ENCODE peak calls at places on chromosomes 11 and 22, in eight cellular contexts. F is stimulated activated CD4-positive, alpha-beta T cell treated with anti-CD3 and anti-CD28 coated beads, Interleukin-2, amount 100 ng/mL, for 48 hours; A is pancreas; V is activated CD8-positive, alpha-beta T cell treated with anti-CD3 and anti-CD28 coated beads for 36 hours; D is GM23248; S is frontal cortex; P is CD4-positive, CD25-positive, alpha-beta regulatory T cell; K is RKO. W is an unnamed sample.
A peak's percentile ranks its signal among the peaks of the same experiment; 100 is the strongest.

GRCh38 chr11:35036642-35037041 is 102.3 kb upstream of the CD44 start:
- DNase-seq in P (no peak), A (no peak), F (no peak), S (no peak), V (peak; percentile 53), D (no peak), K (no peak), W (no peak)

GRCh38 chr11:117831661-117832415 is 7.3 kb upstream of the FXYD2 start:
- DNase-seq in D (no peak), S (no peak), K (no peak), F (no peak), P (no peak), A (no peak), V (no peak), W (peak; percentile 8)

GRCh38 chr11:38191101-38191500 is 1593.1 kb upstream of the RAG2 start:
- DNase-seq in A (no peak), S (no peak), F (no peak), D (no peak), P (no peak), K (no peak), V (no peak), W (no peak)

GRCh38 chr22:49881856-49882255 is 28.2 kb downstream of the ZBED4 start:
- DNase-seq in F (no peak), S (no peak), K (no peak), V (no peak), P (no peak), A (no peak), D (no peak), W (no peak)

GRCh38 chr11:14270690-14271542 is 88.1 kb downstream of the RRAS2 start:
- DNase-seq in P (no peak), V (peak; percentile 54), F (no peak), K (no peak), A (no peak), S (peak; percentile 41), D (no peak), W (peak; percentile 37)

GRCh38 chr11:68867067-68867466 is 25.4 kb upstream of the CPT1A start:
- DNase-seq in P (no peak), D (no peak), V (no peak), A (no peak), K (no peak), F (no peak), S (no peak), W (no peak)

GRCh38 chr11:57638005-57638760 is 11.5 kb downstream of the YPEL4 start:
- DNase-seq in K (no peak), V (peak; percentile 22), P (no peak), F (no peak), D (peak; percentile 92), S (peak; percentile 88), A (peak; percentile 51), W (peak; percentile 92)

GRCh38 chr22:40128989-40129388 is 48.7 kb upstream of the TNRC6B start:
- DNase-seq in S (no peak), D (no peak), V (peak; percentile 75), A (no peak), P (no peak), K (no peak), F (no peak), W (no peak)

GRCh38 chr22:32465661-32466060 is 1.4 kb upstream of the BPIFC start:
- DNase-seq in P (no peak), F (no peak), K (no peak), D (no peak), V (no peak), A (no peak), S (no peak), W (no peak)

GRCh38 chr11:125645871-125646270 is 20.9 kb downstream of the CHEK1 start:
- DNase-seq in F (no peak), A (no peak), K (no peak), S (no peak), D (no peak), P (no peak), V (no peak), W (no peak)

GRCh38 chr11:109077340-109077927 is 344.6 kb upstream of the C11orf87 start:
- DNase-seq in P (no peak), S (no peak), K (no peak), F (no peak), A (no peak), V (no peak), D (no peak), W (no peak)

GRCh38 chr11:111441443-111441842 is 62.4 kb upstream of the POU2AF1 start:
- DNase-seq in P (no peak), V (peak; percentile 44), A (no peak), D (peak; percentile 70), K (no peak), S (no peak), F (no peak), W (no peak)

GRCh38 chr22:23376256-23376655 is 195.9 kb downstream of the BCR start:
- DNase-seq in D (peak; percentile 29), V (peak; percentile 74), S (no peak), P (no peak), F (peak; percentile 37), K (peak; percentile 26), A (no peak), W (no peak)

GRCh38 chr22:43094085-43094484 is 4.9 kb upstream of the TTLL1 start:
- DNase-seq in D (peak; percentile 71), V (no peak), K (peak; percentile 55), F (no peak), P (no peak), A (no peak), S (no peak), W (no peak)

GRCh38 chr11:83011333-83012167 is 60.1 kb downstream of the RAB30 start:
- DNase-seq in A (peak; percentile 23), P (no peak), D (no peak), F (no peak), V (no peak), S (no peak), K (no peak), W (peak; percentile 45)

W was measured in head of caudate nucleus.